ENCODE peak calls at places on chromosomes 1 and 21, in six cellular contexts. Q is CD14-positive monocyte, T is caudate nucleus, U is retinal pigment epithelial cell, F is thoracic aorta, W is GM06990. X is an unnamed sample.

GRCh38 chr1:58929667-58930325 is 145.9 kb upstream of the JUN start:
- DNase-seq in Q (no peak), T (no peak), U (no peak), F (no peak), W (no peak), X (no peak)

GRCh38 chr1:2488688-2489087 is 12.6 kb downstream of the PLCH2 start:
- DNase-seq in Q (no peak), T (no peak), U (no peak), F (no peak), W (no peak), X (no peak)

GRCh38 chr1:161499099-161500078 is 5.9 kb upstream of the FCGR2A start:
- DNase-seq in Q (no peak), T (no peak), U (no peak), F (no peak), W (no peak), X (no peak)

GRCh38 chr1:108750476-108751191 is 4.2 kb downstream of the STXBP3 start:
- DNase-seq in Q (no peak), T (no peak), U (peak; percentile 19), F (no peak), W (no peak), X (no peak)

GRCh38 chr1:229810140-229810539 is 184.1 kb downstream of the URB2 start:
- DNase-seq in Q (no peak), T (no peak), U (no peak), F (no peak), W (no peak), X (no peak)

GRCh38 chr1:89260575-89261275 is 11.9 kb downstream of the GBP5 start:
- DNase-seq in Q (no peak), T (no peak), U (no peak), F (no peak), W (no peak), X (no peak)

GRCh38 chr1:17161137-17161700 is 42.0 kb upstream of the PADI2 start:
- DNase-seq in Q (no peak), T (no peak), U (no peak), F (no peak), W (no peak), X (no peak)

GRCh38 chr1:3483801-3484444 is 29.5 kb downstream of the ARHGEF16 start:
- DNase-seq in Q (no peak), T (no peak), U (no peak), F (no peak), W (no peak), X (peak; percentile 7)

GRCh38 chr1:64983110-64983509 is 16.8 kb upstream of the JAK1 start:
- DNase-seq in Q (no peak), T (no peak), U (peak; percentile 75), F (no peak), W (no peak), X (no peak)

GRCh38 chr1:39799770-39800470 is 11.3 kb upstream of the BMP8B start:
- DNase-seq in Q (peak; percentile 67), T (peak; percentile 44), U (no peak), F (no peak), W (peak; percentile 74), X (peak; percentile 58)

GRCh38 chr1:45282346-45282745 is 44.3 kb upstream of the HPDL start:
- DNase-seq in Q (no peak), T (no peak), U (no peak), F (no peak), W (no peak), X (no peak)

GRCh38 chr1:20322081-20322824 is 31.6 kb downstream of the VWA5B1 start:
- DNase-seq in Q (no peak), T (no peak), U (no peak), F (no peak), W (peak; percentile 46), X (no peak)

GRCh38 chr21:41879190-41879998 is at the start of gene PRDM15:
- DNase-seq in Q (no peak), T (peak; percentile 60), U (peak; percentile 42), F (peak; percentile 24), W (peak; percentile 84), X (peak; percentile 51)

GRCh38 chr1:63772201-63772600 is 1.6 kb upstream of the ROR1 start:
- DNase-seq in Q (no peak), T (no peak), U (no peak), F (no peak), W (no peak), X (no peak)

GRCh38 chr21:44986471-44987291 is 46.9 kb downstream of the SLX9 start:
- DNase-seq in Q (peak; percentile 44), T (no peak), U (no peak), F (no peak), W (no peak), X (no peak)

GRCh38 chr1:21909787-21910503 is 27.2 kb downstream of the HSPG2 start:
- DNase-seq in Q (no peak), T (no peak), U (no peak), F (peak; percentile 58), W (peak; percentile 55), X (no peak)

GRCh38 chr1:19385869-19386591 is 73.9 kb downstream of the SLC66A1 start:
- DNase-seq in Q (no peak), T (no peak), U (no peak), F (peak; percentile 25), W (no peak), X (no peak)

GRCh38 chr1:155871390-155871789 is 12.0 kb downstream of the SYT11 start:
- DNase-seq in Q (no peak), T (peak; percentile 37), U (peak; percentile 39), F (no peak), W (no peak), X (no peak)

GRCh38 chr1:231465051-231465450 is 43.0 kb upstream of the EGLN1 start:
- DNase-seq in Q (no peak), T (no peak), U (no peak), F (no peak), W (no peak), X (no peak)

GRCh38 chr1:160797861-160798273 is 1.9 kb downstream of the LY9 start:
- DNase-seq in Q (no peak), T (no peak), U (no peak), F (no peak), W (no peak), X (no peak)

GRCh38 chr1:228399531-228400236 is 7.0 kb downstream of the TRIM11 start:
- DNase-seq in Q (no peak), T (no peak), U (no peak), F (no peak), W (no peak), X (no peak)

GRCh38 chr21:28333455-28334108 is 659.1 kb downstream of the LTN1 start:
- DNase-seq in Q (no peak), T (no peak), U (no peak), F (no peak), W (no peak), X (no peak)

GRCh38 chr21:38985423-38986378 is 180.0 kb downstream of the ETS2 start:
- DNase-seq in Q (no peak), T (no peak), U (peak; percentile 48), F (peak; percentile 31), W (peak; percentile 34), X (peak; percentile 57)

GRCh38 chr1:232628335-232629214 is 1.4 kb downstream of the SIPA1L2 start:
- DNase-seq in Q (no peak), T (no peak), U (peak; percentile 4), F (no peak), W (no peak), X (peak; percentile 74)

GRCh38 chr1:215900684-215901083 is 333.6 kb downstream of the KCTD3 start:
- DNase-seq in Q (no peak), T (no peak), U (no peak), F (no peak), W (no peak), X (no peak)

GRCh38 chr21:36589352-36589971 is 109.5 kb upstream of the SIM2 start:
- DNase-seq in Q (no peak), T (no peak), U (no peak), F (no peak), W (peak; percentile 34), X (peak; percentile 2)

X was measured in AML-193.